ENCODE peak calls at places on chromosomes 3 and 15, in ten cellular contexts. K is ovary; P is stomach; Y is CD8-positive, alpha-beta T cell; B is heart left ventricle; X is fibroblast of lung; S is upper lobe of right lung; J is right atrium auricular region; I is astrocyte; A is uterus. Q is an unnamed sample.

GRCh38 chr15:48336940-48337339 is 5.7 kb downstream of the DUT start:
- DNase-seq in K (no peak), P (no peak), Y (no peak), B (no peak), X (peak), S (no peak), J (no peak), I (no peak), A (no peak), Q (no peak)

GRCh38 chr3:129703913-129704312 is 97.4 kb upstream of the PLXND1 start:
- DNase-seq in K (no peak), P (no peak), Y (no peak), B (no peak), X (peak), S (no peak), J (no peak), I (no peak), A (no peak), Q (no peak)

GRCh38 chr15:25527118-25527517 is 88.3 kb upstream of the UBE3A start:
- DNase-seq in K (no peak), P (no peak), Y (no peak), B (no peak), X (no peak), S (no peak), J (no peak), I (no peak), A (no peak), Q (no peak)

GRCh38 chr15:46386356-46386755 is 751.5 kb downstream of the SQOR start:
- DNase-seq in K (no peak), P (no peak), Y (no peak), B (no peak), X (no peak), S (no peak), J (no peak), I (no peak), A (no peak), Q (no peak)

GRCh38 chr3:170244566-170244965 is 22.3 kb downstream of the PRKCI start:
- DNase-seq in K (no peak), P (no peak), Y (no peak), B (no peak), X (no peak), S (no peak), J (no peak), I (no peak), A (no peak), Q (no peak)

GRCh38 chr3:107847791-107848190 is 243.0 kb downstream of the CD47 start:
- DNase-seq in K (no peak), P (no peak), Y (no peak), B (no peak), X (no peak), S (no peak), J (no peak), I (no peak), A (no peak), Q (no peak)

GRCh38 chr3:133097214-133097613 is 59.0 kb downstream of the TMEM108 start:
- DNase-seq in K (no peak), P (no peak), Y (no peak), B (no peak), X (peak), S (no peak), J (no peak), I (peak), A (no peak), Q (no peak)

GRCh38 chr3:133254151-133254550 is 145.7 kb upstream of the BFSP2 start:
- DNase-seq in K (no peak), P (no peak), Y (no peak), B (no peak), X (no peak), S (no peak), J (no peak), I (no peak), A (no peak), Q (no peak)

GRCh38 chr15:24766511-24767133 is 91.0 kb downstream of the NPAP1 start:
- DNase-seq in K (no peak), P (no peak), Y (no peak), B (no peak), X (no peak), S (no peak), J (no peak), I (no peak), A (no peak), Q (no peak)

GRCh38 chr3:127461286-127461685 is 129.2 kb downstream of the TPRA1 start:
- DNase-seq in K (no peak), P (no peak), Y (no peak), B (no peak), X (no peak), S (no peak), J (no peak), I (no peak), A (no peak), Q (no peak)

GRCh38 chr15:63196846-63197245 is 7.4 kb downstream of the RAB8B start:
- DNase-seq in K (no peak), P (no peak), Y (no peak), B (no peak), X (no peak), S (no peak), J (no peak), I (no peak), A (no peak), Q (no peak)

GRCh38 chr3:51974277-51974962 is 444 bp upstream of the ABHD14A start:
- DNase-seq in K (peak), P (no peak), Y (no peak), B (no peak), X (peak), S (peak), J (no peak), I (no peak), A (peak), Q (peak)

GRCh38 chr3:167668651-167669050 is 14.9 kb upstream of the WDR49 start:
- DNase-seq in K (no peak), P (no peak), Y (no peak), B (no peak), X (no peak), S (no peak), J (no peak), I (no peak), A (no peak), Q (no peak)

GRCh38 chr3:133895208-133896001 is at the start of gene RAB6B:
- DNase-seq in K (no peak), P (no peak), Y (no peak), B (peak), X (peak), S (peak), J (no peak), I (peak), A (peak), Q (no peak)

GRCh38 chr3:47432673-47433072 is 43.1 kb downstream of the SCAP start:
- DNase-seq in K (no peak), P (no peak), Y (no peak), B (no peak), X (no peak), S (no peak), J (no peak), I (no peak), A (no peak), Q (no peak)

GRCh38 chr3:148792540-148792939 is 35.1 kb upstream of the CPB1 start:
- DNase-seq in K (no peak), P (no peak), Y (no peak), B (no peak), X (no peak), S (no peak), J (no peak), I (no peak), A (no peak), Q (no peak)

GRCh38 chr3:127629462-127630403 is 748 bp downstream of the PODXL2 start:
- DNase-seq in K (no peak), P (no peak), Y (peak), B (no peak), X (no peak), S (peak), J (no peak), I (no peak), A (no peak), Q (no peak)

GRCh38 chr3:105747056-105747455 is 121.8 kb downstream of the CBLB start:
- DNase-seq in K (no peak), P (no peak), Y (no peak), B (no peak), X (peak), S (no peak), J (no peak), I (peak), A (no peak), Q (no peak)

GRCh38 chr3:186035277-186035676 is 73.6 kb downstream of the ETV5 start:
- DNase-seq in K (no peak), P (no peak), Y (no peak), B (peak), X (peak), S (peak), J (no peak), I (no peak), A (no peak), Q (no peak)

GRCh38 chr15:74228723-74229081 is 7.4 kb upstream of the CCDC33 start:
- DNase-seq in K (no peak), P (no peak), Y (no peak), B (no peak), X (peak), S (no peak), J (no peak), I (peak), A (no peak), Q (no peak)

GRCh38 chr3:151911462-151911861 is 38.0 kb downstream of the SUCNR1 start:
- DNase-seq in K (no peak), P (no peak), Y (no peak), B (no peak), X (no peak), S (no peak), J (no peak), I (peak), A (no peak), Q (no peak)
- H3K27ac ChIP-seq in K (no peak), P (no peak), Y (no peak), B (no peak), X (no peak), S (no peak), J (no peak), I (peak), A (no peak), Q (no peak)

GRCh38 chr15:97030251-97030650 is 699.8 kb downstream of the NR2F2 start:
- DNase-seq in K (no peak), P (no peak), Y (no peak), B (no peak), X (no peak), S (no peak), J (no peak), I (no peak), A (no peak), Q (no peak)
- TF ChIP-seq CTCF in K (no peak), P (no peak), Y (no peak), B (no peak), X (no peak), S (no peak), J (no peak), I (no peak), A (no peak), Q (no peak)

DNA sequence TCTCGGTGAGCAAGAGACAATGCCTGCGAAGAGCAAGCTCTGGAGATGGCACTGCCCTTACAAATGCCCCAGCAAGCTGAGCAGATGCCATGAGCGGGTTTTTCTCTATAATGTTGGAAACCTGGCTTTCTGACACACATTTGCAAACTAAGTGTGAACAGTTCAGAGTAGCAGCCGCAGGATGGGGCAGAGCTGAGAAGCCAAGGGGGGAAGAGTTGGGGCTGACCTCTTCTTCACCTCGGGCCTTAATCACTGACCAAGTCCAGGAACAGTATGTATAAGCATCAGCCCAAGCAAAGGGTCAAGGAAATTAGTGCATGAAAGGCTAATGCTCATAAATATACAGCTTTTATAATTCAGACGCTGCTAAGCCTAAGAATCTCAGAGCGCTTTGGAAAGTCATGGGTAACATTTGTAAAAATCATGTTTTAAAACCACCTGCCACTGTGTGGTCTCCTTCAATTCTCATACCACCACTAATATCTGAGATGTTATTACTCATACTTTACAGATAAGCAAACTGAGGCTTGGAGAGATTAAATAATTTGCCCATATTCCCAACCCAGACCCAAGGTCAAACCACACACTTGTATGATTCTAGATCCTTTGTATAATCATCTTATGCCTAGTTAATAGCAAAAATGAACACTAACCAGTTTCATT is 603.4 kb downstream of the FOXP1 start:
- DNase-seq in K (no peak), P (no peak), Y (no peak), B (no peak), X (peak), S (no peak), J (no peak), I (peak), A (no peak), Q (no peak)
- H3K27ac ChIP-seq in K (no peak), P (peak), Y (no peak), B (peak), X (peak), S (peak), J (no peak), I (no peak), A (no peak), Q (no peak)

DNA sequence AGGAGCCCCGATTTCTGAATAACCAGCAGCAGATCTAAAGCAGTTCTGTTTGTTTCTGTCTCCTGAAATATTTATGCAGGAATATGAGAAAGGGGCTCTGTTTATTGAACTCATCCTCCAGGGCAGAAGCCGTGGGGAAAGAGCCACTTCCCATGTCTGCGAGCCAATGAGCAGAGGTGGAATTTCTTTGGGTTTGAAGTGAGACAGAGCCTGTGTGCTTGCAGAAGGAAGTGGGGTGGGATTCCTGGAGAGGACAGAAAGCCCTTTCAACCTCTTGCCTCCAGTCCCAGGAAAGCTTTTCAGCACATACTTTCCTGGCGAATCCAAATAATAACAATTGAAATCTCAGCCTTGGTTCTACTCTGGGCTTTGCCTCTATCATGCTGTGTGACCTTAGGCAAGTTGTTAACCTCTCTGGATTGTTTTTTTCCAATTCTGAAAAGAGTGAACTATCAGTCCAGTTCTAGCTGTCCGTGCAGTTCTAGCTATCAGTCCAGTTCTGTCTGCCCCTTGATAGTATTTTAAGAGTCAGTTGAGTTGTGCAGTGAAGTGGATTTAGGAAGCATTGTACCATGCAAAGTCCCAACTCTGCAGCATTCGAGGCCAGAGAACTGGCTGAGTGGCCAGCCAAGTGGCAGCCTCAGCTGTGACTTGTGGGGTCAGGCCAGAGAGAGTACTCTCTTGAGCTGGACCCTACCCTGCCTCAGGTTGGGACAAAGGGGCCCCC is 15.9 kb downstream of the CORO2B start:
- DNase-seq in K (no peak), P (no peak), Y (no peak), B (no peak), X (no peak), S (no peak), J (no peak), I (no peak), A (no peak), Q (no peak)
- TF ChIP-seq CTCF in K (no peak), P (no peak), Y (no peak), B (no peak), X (no peak), S (no peak), J (no peak), I (no peak), A (no peak), Q (no peak)

DNA sequence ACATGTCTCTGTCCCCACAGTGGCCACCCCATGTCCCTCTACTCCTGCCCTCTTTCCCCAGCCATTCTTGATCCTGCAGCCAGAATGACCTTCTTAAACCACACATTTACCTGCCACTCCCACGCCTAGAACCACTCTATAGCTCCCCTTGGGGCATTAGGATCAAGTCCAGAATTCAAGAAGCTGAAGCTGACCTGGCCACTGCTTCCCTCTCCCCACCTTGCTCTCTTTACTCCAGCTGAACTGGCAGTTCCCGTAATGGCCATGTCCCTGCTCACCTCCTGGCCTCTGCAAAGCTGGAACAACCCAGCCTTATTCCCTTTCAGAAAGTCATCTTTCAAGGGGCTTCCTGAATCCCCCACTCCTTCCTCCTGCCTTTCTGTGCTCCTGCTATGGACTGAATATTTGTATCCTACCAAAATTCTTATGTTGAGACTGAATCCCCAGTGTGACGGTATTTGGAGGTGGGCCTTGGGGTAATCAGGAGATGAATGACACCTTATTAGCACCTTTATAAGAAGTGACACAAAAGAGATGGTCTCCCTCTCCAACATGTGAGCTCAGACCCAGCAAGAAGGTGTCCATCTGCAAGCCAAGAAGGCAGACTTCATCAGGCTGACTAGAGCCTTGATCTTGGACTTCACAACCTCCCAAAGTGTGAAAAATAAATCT is 3.8 kb downstream of the CSRNP1 start:
- DNase-seq in K (no peak), P (no peak), Y (no peak), B (no peak), X (no peak), S (no peak), J (no peak), I (no peak), A (no peak), Q (no peak)
- H3K27ac ChIP-seq in K (no peak), P (peak), Y (no peak), B (peak), X (no peak), S (peak), J (peak), I (peak), A (peak), Q (peak)

DNA sequence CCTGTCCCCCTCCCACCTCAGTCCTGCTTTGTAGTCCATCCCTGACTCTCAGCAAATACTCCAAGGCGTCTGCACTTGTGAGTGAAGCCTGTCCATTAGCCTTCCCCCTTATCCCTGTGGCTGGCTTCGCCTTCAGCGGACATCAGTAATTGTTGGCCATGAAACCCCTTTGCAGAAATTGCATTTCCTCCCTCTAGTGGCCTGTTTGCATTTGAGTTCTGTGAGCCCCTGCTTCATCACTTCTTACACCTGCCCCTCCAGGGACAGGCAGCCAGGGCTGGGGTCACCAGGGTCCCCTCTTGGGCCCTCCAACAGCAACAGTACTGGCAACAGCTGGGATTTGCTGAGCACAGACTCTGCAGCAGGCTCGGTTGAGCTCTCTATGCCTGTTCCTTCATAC is 9.0 kb upstream of the LRRK1 start:
- DNase-seq in K (no peak), P (no peak), Y (no peak), B (no peak), X (no peak), S (no peak), J (no peak), I (no peak), A (no peak), Q (peak)
- TF ChIP-seq CTCF in K (no peak), P (no peak), Y (no peak), B (no peak), X (peak), S (no peak), J (peak), I (peak), A (peak), Q (no peak)

Q was measured in coronary artery.